ENCODE peak calls at places on chromosomes 5 and 9, in four cellular contexts. One of them, this sample, is unnamed. For H3K27me3, the result is how much of the 10 kb centered on the place peaks cover.

GRCh38 chr5:60586307-60586901 is 113.6 kb downstream of the DEPDC1B start:
- DNase-seq in cardiac muscle cell: peak
- DNase-seq in testis: no peak
- DNase-seq in CD8-positive, alpha-beta memory T cell: no peak
- DNase-seq in this sample: no peak

GRCh38 chr5:141513021-141513626 is 24.2 kb downstream of the PCDHGC5 start:
- DNase-seq in cardiac muscle cell: peak
- DNase-seq in testis: peak
- DNase-seq in CD8-positive, alpha-beta memory T cell: no peak
- DNase-seq in this sample: peak

GRCh38 chr5:113606298-113607134 is 93.0 kb downstream of the YTHDC2 start:
- DNase-seq in cardiac muscle cell: peak
- DNase-seq in testis: peak
- DNase-seq in CD8-positive, alpha-beta memory T cell: peak
- DNase-seq in this sample: peak

GRCh38 chr5:88883566-88884434 is 816 bp upstream of the MEF2C start:
- DNase-seq in cardiac muscle cell: peak
- DNase-seq in testis: peak
- DNase-seq in CD8-positive, alpha-beta memory T cell: no peak
- DNase-seq in this sample: peak

GRCh38 chr5:77971965-77972544 is 195.9 kb upstream of the TBCA start:
- DNase-seq in cardiac muscle cell: no peak
- DNase-seq in testis: no peak
- DNase-seq in CD8-positive, alpha-beta memory T cell: no peak
- DNase-seq in this sample: no peak

GRCh38 chr5:180606215-180606785 is 15.0 kb upstream of the SCGB3A1 start:
- DNase-seq in cardiac muscle cell: no peak
- DNase-seq in testis: no peak
- DNase-seq in CD8-positive, alpha-beta memory T cell: no peak
- DNase-seq in this sample: peak

GRCh38 chr5:92998456-92998855 is 582.6 kb downstream of the NR2F1-AS1 start:
- DNase-seq in cardiac muscle cell: no peak
- DNase-seq in testis: no peak
- DNase-seq in CD8-positive, alpha-beta memory T cell: no peak
- DNase-seq in this sample: no peak

GRCh38 chr5:429453-430188 is 13.4 kb upstream of the EXOC3 start:
- DNase-seq in cardiac muscle cell: peak
- DNase-seq in testis: peak
- DNase-seq in CD8-positive, alpha-beta memory T cell: no peak
- DNase-seq in this sample: peak

GRCh38 chr5:167770461-167770860 is 521.0 kb upstream of the WWC1 start:
- DNase-seq in cardiac muscle cell: peak
- DNase-seq in testis: no peak
- DNase-seq in CD8-positive, alpha-beta memory T cell: no peak
- DNase-seq in this sample: no peak

GRCh38 chr5:26847041-26847736 is 191.2 kb downstream of the CDH9 start:
- DNase-seq in cardiac muscle cell: no peak
- DNase-seq in testis: no peak
- DNase-seq in CD8-positive, alpha-beta memory T cell: no peak
- DNase-seq in this sample: no peak

GRCh38 chr5:98796197-98796972 is 22.9 kb downstream of the RGMB start:
- DNase-seq in cardiac muscle cell: peak
- DNase-seq in testis: peak
- DNase-seq in CD8-positive, alpha-beta memory T cell: no peak
- DNase-seq in this sample: no peak

GRCh38 chr5:132099073-132099748 is 25.6 kb downstream of the CSF2 start:
- DNase-seq in cardiac muscle cell: no peak
- DNase-seq in testis: no peak
- DNase-seq in CD8-positive, alpha-beta memory T cell: peak
- DNase-seq in this sample: no peak

GRCh38 chr5:172407861-172408260 is 46.5 kb downstream of the SH3PXD2B start:
- DNase-seq in cardiac muscle cell: peak
- DNase-seq in testis: no peak
- DNase-seq in CD8-positive, alpha-beta memory T cell: no peak
- DNase-seq in this sample: no peak

GRCh38 chr9:88049677-88050307 is 75.5 kb upstream of the CDK20 start:
- DNase-seq in cardiac muscle cell: no peak
- DNase-seq in testis: no peak
- DNase-seq in CD8-positive, alpha-beta memory T cell: no peak
- DNase-seq in this sample: no peak

GRCh38 chr5:53027913-53028312 is 38.8 kb downstream of the ITGA2 start:
- DNase-seq in cardiac muscle cell: peak
- DNase-seq in testis: no peak
- DNase-seq in CD8-positive, alpha-beta memory T cell: no peak
- DNase-seq in this sample: peak

GRCh38 chr5:141799507-141800167 is 78.6 kb downstream of the PCDH1 start:
- DNase-seq in cardiac muscle cell: no peak
- DNase-seq in testis: no peak
- DNase-seq in CD8-positive, alpha-beta memory T cell: no peak
- DNase-seq in this sample: no peak

GRCh38 chr5:127858116-127858784 is 155.1 kb downstream of the CCDC192 start:
- DNase-seq in cardiac muscle cell: peak
- DNase-seq in testis: no peak
- DNase-seq in CD8-positive, alpha-beta memory T cell: no peak
- DNase-seq in this sample: peak

DNA sequence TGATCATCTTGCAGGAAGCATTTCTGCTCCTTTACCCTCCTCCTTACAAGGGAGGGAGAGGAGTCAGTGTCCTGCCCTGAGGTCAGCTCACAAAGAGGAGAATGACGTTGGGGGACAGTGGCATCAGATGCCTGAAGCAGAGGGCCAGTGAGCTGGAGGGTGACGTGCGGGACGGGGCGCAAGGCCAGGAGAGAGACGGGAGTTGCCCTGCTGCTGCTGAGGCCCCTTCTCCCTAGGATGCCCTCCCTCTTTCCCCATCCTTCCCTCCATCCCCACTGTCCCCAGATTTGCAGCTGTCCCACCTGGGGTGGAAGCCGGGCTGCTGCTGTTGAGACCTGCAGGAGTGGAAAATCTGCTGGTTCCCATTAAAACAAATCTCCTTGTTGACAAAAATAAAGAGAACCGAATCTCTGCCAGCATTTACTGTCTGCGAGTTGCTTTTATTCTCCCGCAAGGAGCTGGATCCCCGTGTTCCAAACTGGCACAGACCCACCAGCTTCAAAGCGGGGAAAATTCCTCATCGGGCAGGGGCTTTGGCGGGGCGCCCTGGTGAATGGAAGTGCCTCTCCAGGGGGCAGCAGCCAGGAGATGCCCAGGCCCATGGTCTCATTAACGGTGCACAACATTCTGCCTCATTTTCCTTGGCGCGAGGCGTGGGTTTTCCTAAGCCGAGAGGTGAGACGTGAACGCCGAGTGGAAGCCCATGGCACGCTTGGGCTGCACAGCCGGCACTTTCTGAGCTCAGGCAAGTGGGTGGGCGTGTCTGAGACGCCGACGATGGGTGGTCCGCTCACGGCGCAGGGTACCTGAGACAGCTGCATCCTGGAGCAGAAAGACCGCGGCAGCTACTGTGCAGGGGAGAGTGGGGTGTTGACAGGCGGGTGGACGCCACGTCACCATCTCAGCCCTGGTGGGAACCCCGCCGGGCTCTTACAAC is 13.9 kb upstream of the COL5A1 start:
- DNase-seq in cardiac muscle cell: no peak
- DNase-seq in testis: no peak
- DNase-seq in CD8-positive, alpha-beta memory T cell: no peak
- DNase-seq in this sample: peak
- H3K27me3 ChIP-seq in cardiac muscle cell: under half
- H3K27me3 ChIP-seq in testis: under half
- H3K27me3 ChIP-seq in CD8-positive, alpha-beta memory T cell: under half
- H3K27me3 ChIP-seq in this sample: under half

GRCh38 chr9:102845847-102846246 is 149.3 kb upstream of the CYLC2 start:
- DNase-seq in cardiac muscle cell: no peak
- DNase-seq in testis: no peak
- DNase-seq in CD8-positive, alpha-beta memory T cell: no peak
- DNase-seq in this sample: no peak

GRCh38 chr9:102842421-102842820 is 152.7 kb upstream of the CYLC2 start:
- DNase-seq in cardiac muscle cell: no peak
- DNase-seq in testis: no peak
- DNase-seq in CD8-positive, alpha-beta memory T cell: no peak
- DNase-seq in this sample: no peak

GRCh38 chr9:102841376-102841775 is 153.8 kb upstream of the CYLC2 start:
- DNase-seq in cardiac muscle cell: no peak
- DNase-seq in testis: no peak
- DNase-seq in CD8-positive, alpha-beta memory T cell: no peak
- DNase-seq in this sample: no peak

GRCh38 chr9:102844754-102845153 is 150.4 kb upstream of the CYLC2 start:
- DNase-seq in cardiac muscle cell: no peak
- DNase-seq in testis: no peak
- DNase-seq in CD8-positive, alpha-beta memory T cell: no peak
- DNase-seq in this sample: no peak

DNA sequence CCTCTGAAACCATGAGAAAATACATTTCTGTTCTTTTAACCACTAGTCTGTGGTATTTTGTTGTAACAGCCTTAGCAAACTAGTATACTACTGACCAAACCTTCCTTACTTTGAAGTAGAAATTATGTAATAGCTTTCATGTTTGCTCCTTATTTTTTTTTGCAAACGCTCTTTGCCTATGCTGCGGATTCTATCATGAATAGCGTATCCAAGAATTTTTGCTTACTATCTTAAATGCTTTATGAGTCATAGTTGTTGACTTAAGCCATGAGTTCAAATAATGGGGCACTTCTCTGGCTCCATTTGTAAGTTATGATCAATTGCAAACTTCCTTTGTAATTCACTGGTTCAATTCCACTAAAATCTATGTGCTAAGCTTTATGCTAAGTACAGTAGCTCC is 154.8 kb upstream of the CYLC2 start:
- DNase-seq in cardiac muscle cell: no peak
- DNase-seq in testis: no peak
- DNase-seq in CD8-positive, alpha-beta memory T cell: no peak
- DNase-seq in this sample: no peak
- H3K27ac ChIP-seq in cardiac muscle cell: no peak
- H3K27ac ChIP-seq in testis: no peak
- H3K27ac ChIP-seq in CD8-positive, alpha-beta memory T cell: no peak
- H3K27ac ChIP-seq in this sample: no peak

DNA sequence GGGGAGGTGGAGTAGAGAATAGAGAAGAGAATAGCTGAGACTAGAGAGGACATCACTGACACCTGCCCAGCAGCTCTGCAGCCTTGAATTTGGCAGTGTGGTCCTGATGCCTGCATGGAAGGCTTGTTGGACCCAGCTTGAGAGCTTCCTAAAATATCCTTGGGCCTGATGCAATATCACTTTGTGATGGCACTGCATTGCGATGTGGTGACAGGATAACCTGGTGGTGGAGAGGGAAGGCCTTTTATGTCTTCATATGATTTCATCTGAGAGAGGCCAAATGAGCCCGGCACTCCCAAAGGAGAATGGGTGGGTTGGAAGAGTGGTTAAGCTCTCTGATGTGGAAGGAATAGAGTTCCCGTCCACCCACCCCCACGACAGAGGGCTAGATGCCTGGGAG is 99.6 kb upstream of the SSBP2 start:
- DNase-seq in cardiac muscle cell: no peak
- DNase-seq in testis: no peak
- DNase-seq in CD8-positive, alpha-beta memory T cell: no peak
- DNase-seq in this sample: peak
- H3K4me3 ChIP-seq in cardiac muscle cell: no peak
- H3K4me3 ChIP-seq in testis: no peak
- H3K4me3 ChIP-seq in CD8-positive, alpha-beta memory T cell: peak
- H3K4me3 ChIP-seq in this sample: no peak

DNA sequence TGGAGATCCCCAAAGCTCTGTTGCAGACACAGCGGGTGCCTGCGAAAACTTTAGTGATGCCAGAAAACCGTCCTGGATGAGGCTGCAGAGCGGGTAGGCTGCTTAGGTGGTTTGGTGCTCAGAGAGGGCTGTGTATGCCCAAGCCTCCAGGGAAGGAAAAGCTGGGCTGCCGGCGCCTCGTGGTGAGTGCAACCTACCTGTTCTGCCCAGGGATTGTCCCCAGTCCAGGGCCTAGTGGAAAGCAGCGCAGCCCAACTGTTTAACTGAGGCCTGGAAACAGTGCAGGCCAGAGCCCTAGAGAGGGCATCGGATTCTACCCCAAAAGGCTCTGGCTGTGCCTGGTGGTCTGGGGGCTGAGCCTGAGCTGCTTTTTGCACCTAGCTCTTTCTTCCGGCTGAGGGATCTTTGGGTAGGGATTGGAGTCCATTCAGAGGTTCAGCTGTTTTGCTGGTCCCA is 2.8 kb downstream of the LMX1B start:
- DNase-seq in cardiac muscle cell: no peak
- DNase-seq in testis: no peak
- DNase-seq in CD8-positive, alpha-beta memory T cell: no peak
- DNase-seq in this sample: no peak
- H3K27me3 ChIP-seq in cardiac muscle cell: half or more
- H3K27me3 ChIP-seq in testis: under half
- H3K27me3 ChIP-seq in CD8-positive, alpha-beta memory T cell: under half
- H3K27me3 ChIP-seq in this sample: under half

GRCh38 chr5:177554474-177555111 is at the start of gene FAM193B:
- DNase-seq in cardiac muscle cell: peak
- DNase-seq in testis: peak
- DNase-seq in CD8-positive, alpha-beta memory T cell: peak
- DNase-seq in this sample: peak
- H3K27ac ChIP-seq in cardiac muscle cell: peak
- H3K27ac ChIP-seq in testis: peak
- H3K27ac ChIP-seq in CD8-positive, alpha-beta memory T cell: peak
- H3K27ac ChIP-seq in this sample: peak

DNA sequence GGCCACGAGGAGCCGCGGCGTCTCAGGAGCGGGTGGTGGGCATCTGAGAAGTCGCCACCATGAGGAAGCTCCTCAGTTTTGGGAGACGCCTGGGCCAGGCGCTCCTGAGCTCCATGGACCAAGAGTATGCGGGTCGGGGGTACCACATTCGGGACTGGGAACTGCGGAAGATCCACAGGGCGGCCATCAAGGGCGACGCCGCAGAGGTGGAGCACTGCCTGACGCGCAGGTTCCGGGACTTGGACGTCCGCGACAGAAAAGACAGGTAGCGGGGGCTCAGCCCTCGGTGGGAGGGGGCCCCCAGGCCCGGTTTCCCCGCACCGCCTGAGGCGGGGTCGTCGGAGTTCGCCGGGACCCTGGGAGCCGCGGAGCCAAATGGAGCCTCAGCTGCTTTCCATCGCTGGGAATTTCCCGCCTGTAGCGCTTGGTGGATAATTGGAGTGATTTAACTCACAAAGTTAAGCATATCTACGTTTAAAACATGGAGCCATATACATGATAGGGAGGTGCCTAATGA is 438 bp downstream of the ANKRD18B start:
- DNase-seq in cardiac muscle cell: no peak
- DNase-seq in testis: peak
- DNase-seq in CD8-positive, alpha-beta memory T cell: no peak
- DNase-seq in this sample: peak
- H3K4me3 ChIP-seq in cardiac muscle cell: peak
- H3K4me3 ChIP-seq in testis: peak
- H3K4me3 ChIP-seq in CD8-positive, alpha-beta memory T cell: peak
- H3K4me3 ChIP-seq in this sample: peak

GRCh38 chr5:135041726-135042125 is 7.7 kb upstream of the PITX1 start:
- DNase-seq in cardiac muscle cell: no peak
- DNase-seq in testis: no peak
- DNase-seq in CD8-positive, alpha-beta memory T cell: no peak
- DNase-seq in this sample: no peak
- H3K27me3 ChIP-seq in cardiac muscle cell: half or more
- H3K27me3 ChIP-seq in testis: under half
- H3K27me3 ChIP-seq in CD8-positive, alpha-beta memory T cell: under half
- H3K27me3 ChIP-seq in this sample: under half